ENCODE peak calls at places on chromosomes 6 and 20, in seven cellular contexts. E is GM12865; J is OCI-LY7; C is stimulated activated CD4-positive, alpha-beta T cell treated with anti-CD3 and anti-CD28 coated beads, Interleukin-4, amount 100 ng/mL, for 24 hours; R is activated T-cell treated with anti-CD3 and anti-CD28 coated beads, Interleukin-2, amount 50 U/mL, for 72 hours; T is activated CD4-positive, alpha-beta T cell treated with anti-CD3 and anti-CD28 coated beads, Interleukin-2, amount 50 U/mL, for 1 hour; M is endothelial cell of umbilical vein. D is an unnamed sample.

GRCh38 chr6:90940812-90941481 is 354.1 kb upstream of the MAP3K7 start:
- DNase-seq in T (no peak), J (peak; percentile 83), R (no peak), E (peak; percentile 90), C (no peak), M (peak; percentile 75), D (peak; percentile 78)

GRCh38 chr6:82651845-82652333 is 288.3 kb downstream of the TPBG start:
- DNase-seq in R (no peak), T (no peak), C (no peak), J (no peak), E (no peak), M (no peak), D (no peak)

GRCh38 chr6:31822038-31822821 is 5.3 kb upstream of the HSPA1B start:
- DNase-seq in C (peak; percentile 65), T (peak; percentile 45), M (peak; percentile 77), E (peak; percentile 73), J (peak; percentile 58), R (peak; percentile 66), D (peak; percentile 89)

GRCh38 chr6:32816746-32817204 is at the start of gene HLA-DOB:
- DNase-seq in T (no peak), E (peak; percentile 73), J (peak; percentile 86), M (peak; percentile 51), R (no peak), C (no peak), D (peak; percentile 56)

GRCh38 chr6:127342296-127342945 is 988 bp downstream of the ECHDC1 start:
- DNase-seq in C (no peak), E (peak; percentile 5), J (peak; percentile 9), M (peak; percentile 54), T (no peak), R (no peak), D (peak; percentile 55)

GRCh38 chr6:151239603-151240035 is at the start of gene AKAP12:
- DNase-seq in T (no peak), R (peak; percentile 12), C (no peak), M (no peak), E (no peak), J (no peak), D (peak; percentile 57)

GRCh38 chr6:83038246-83038645 is 27.4 kb downstream of the UBE3D start:
- DNase-seq in C (no peak), T (no peak), M (no peak), R (no peak), E (no peak), J (no peak), D (no peak)

GRCh38 chr6:154891901-154892300 is 103.2 kb upstream of the TIAM2 start:
- DNase-seq in C (no peak), M (no peak), E (no peak), J (no peak), T (no peak), R (no peak), D (no peak)

GRCh38 chr6:2765896-2766766 is 938 bp downstream of the WRNIP1 start:
- DNase-seq in J (peak; percentile 66), E (peak; percentile 64), R (peak; percentile 59), T (no peak), C (peak; percentile 47), M (peak; percentile 48), D (peak; percentile 46)

GRCh38 chr20:40763646-40764295 is 74.7 kb upstream of the MAFB start:
- DNase-seq in J (no peak), E (no peak), R (no peak), T (no peak), M (peak; percentile 38), C (no peak), D (no peak)

GRCh38 chr6:143205983-143206382 is 145.3 kb downstream of the AIG1 start:
- DNase-seq in C (no peak), T (no peak), R (no peak), J (no peak), E (no peak), M (no peak), D (peak; percentile 20)

GRCh38 chr6:431986-432385 is 40.4 kb downstream of the IRF4 start:
- DNase-seq in J (no peak), E (peak; percentile 63), M (no peak), C (peak; percentile 67), R (peak; percentile 89), T (no peak), D (no peak)

GRCh38 chr6:97040355-97040860 is 115.9 kb downstream of the KLHL32 start:
- DNase-seq in E (no peak), M (no peak), T (no peak), J (no peak), R (no peak), C (no peak), D (no peak)

GRCh38 chr6:138088307-138088744 is 18.9 kb downstream of the PERP start:
- DNase-seq in T (no peak), M (peak; percentile 63), C (no peak), R (no peak), J (no peak), E (no peak), D (peak; percentile 55)

GRCh38 chr6:148998704-148999103 is 251.9 kb downstream of the UST start:
- DNase-seq in E (no peak), T (no peak), M (no peak), R (no peak), C (no peak), J (no peak), D (no peak)

GRCh38 chr6:41576667-41577066 is 30.5 kb downstream of the FOXP4 start:
- DNase-seq in E (no peak), M (no peak), R (no peak), C (no peak), T (no peak), J (no peak), D (no peak)

GRCh38 chr6:164396071-164397047 is 913.0 kb downstream of the C6orf118 start:
- DNase-seq in M (peak; percentile 57), C (no peak), J (no peak), T (no peak), R (no peak), E (no peak), D (no peak)

GRCh38 chr6:33623895-33624381 is 2.8 kb downstream of the ITPR3 start:
- DNase-seq in M (no peak), E (no peak), T (no peak), J (no peak), R (no peak), C (no peak), D (no peak)

GRCh38 chr6:47352169-47352568 is 42.5 kb upstream of the TNFRSF21 start:
- DNase-seq in E (no peak), M (peak; percentile 33), C (no peak), J (no peak), R (no peak), T (no peak), D (peak; percentile 6)

GRCh38 chr6:120826253-120826652 is 508.0 kb downstream of the TBC1D32 start:
- DNase-seq in C (no peak), M (no peak), T (peak; percentile 4), E (peak; percentile 14), R (peak; percentile 1), J (peak; percentile 4), D (peak; percentile 5)

GRCh38 chr6:32092760-32093497 is 16.2 kb downstream of the TNXB start:
- DNase-seq in J (no peak), M (no peak), R (no peak), T (no peak), E (no peak), C (no peak), D (peak; percentile 89)

GRCh38 chr6:143150291-143150690 is 89.6 kb downstream of the AIG1 start:
- DNase-seq in J (no peak), M (no peak), T (no peak), C (no peak), E (no peak), R (no peak), D (no peak)

GRCh38 chr6:91437295-91437694 is 850.4 kb upstream of the MAP3K7 start:
- DNase-seq in M (peak; percentile 3), E (no peak), T (no peak), C (no peak), J (no peak), R (no peak), D (no peak)

GRCh38 chr6:332671-333070 is 40.4 kb downstream of the DUSP22 start:
- DNase-seq in J (no peak), R (no peak), M (peak; percentile 77), E (peak; percentile 74), T (no peak), C (no peak), D (peak; percentile 85)

GRCh38 chr20:63540417-63541186 is 3.4 kb upstream of the PTK6 start:
- DNase-seq in M (no peak), R (no peak), J (no peak), C (no peak), T (no peak), E (no peak), D (no peak)

GRCh38 chr6:26568601-26569432 is 27.9 kb upstream of the ABT1 start:
- DNase-seq in C (peak; percentile 99), J (peak; percentile 92), R (peak; percentile 93), E (peak; percentile 97), M (peak; percentile 97), T (peak; percentile 99), D (peak; percentile 96)

GRCh38 chr6:57242505-57242904 is 20.4 kb upstream of the RAB23 start:
- DNase-seq in J (no peak), C (no peak), E (no peak), R (no peak), T (no peak), M (peak; percentile 75), D (peak; percentile 93)

GRCh38 chr6:69894578-69895347 is 28.4 kb downstream of the COL19A1 start:
- DNase-seq in C (no peak), E (peak; percentile 60), M (no peak), T (no peak), J (no peak), R (no peak), D (peak; percentile 77)

GRCh38 chr6:106685833-106686232 is 56.5 kb downstream of the QRSL1 start:
- DNase-seq in T (no peak), C (no peak), J (no peak), R (no peak), E (no peak), M (no peak), D (no peak)

GRCh38 chr6:29964904-29965872 is 22.9 kb downstream of the HLA-A start:
- DNase-seq in C (peak; percentile 83), J (peak; percentile 97), T (peak; percentile 76), M (peak; percentile 94), R (peak; percentile 79), E (peak; percentile 94), D (peak; percentile 85)

GRCh38 chr6:117389227-117390057 is 36.3 kb downstream of the ROS1 start:
- DNase-seq in T (no peak), R (no peak), C (no peak), J (no peak), E (no peak), M (no peak), D (peak; percentile 11)

GRCh38 chr6:40789143-40789764 is 202.1 kb upstream of the LRFN2 start:
- DNase-seq in R (peak; percentile 8), T (no peak), E (peak; percentile 43), J (no peak), C (peak; percentile 9), M (peak; percentile 78), D (no peak)

GRCh38 chr6:35165630-35166071 is 24.5 kb upstream of the TCP11 start:
- DNase-seq in C (no peak), T (no peak), J (no peak), E (peak; percentile 36), M (no peak), R (no peak), D (no peak)

GRCh38 chr20:4957939-4958362 is 43.4 kb downstream of the SLC23A2 start:
- DNase-seq in J (no peak), M (no peak), C (no peak), R (no peak), E (peak; percentile 52), T (no peak), D (no peak)

GRCh38 chr6:13013681-13014550 is 297.3 kb downstream of the PHACTR1 start:
- DNase-seq in T (no peak), M (peak; percentile 19), E (no peak), J (no peak), R (no peak), C (no peak), D (peak; percentile 5)

GRCh38 chr20:24337074-24337473 is 132.4 kb upstream of the SYNDIG1 start:
- DNase-seq in R (no peak), T (no peak), M (no peak), E (no peak), J (no peak), C (no peak), D (no peak)

GRCh38 chr6:47524136-47524840 is 46.7 kb downstream of the CD2AP start:
- DNase-seq in R (no peak), T (no peak), C (no peak), J (no peak), E (no peak), M (peak; percentile 27), D (peak; percentile 39)

GRCh38 chr6:45538636-45539035 is 160.9 kb upstream of the SUPT3H start:
- DNase-seq in R (no peak), E (no peak), T (no peak), J (no peak), M (no peak), C (no peak), D (peak; percentile 13)

D was measured in fibroblast of pulmonary artery.